ENCODE peak calls at places on chromosomes 16 and 17, in nine cellular contexts. Y, D, M, J, X, Z, E, K and U are unnamed samples.

GRCh38 chr16:35706901-35707300 is 2247.5 kb downstream of the TP53TG3F start:
- DNase-seq in M (no peak), K (no peak), J (no peak), D (no peak), Y (no peak), X (no peak), E (no peak), Z (no peak), U (no peak)

GRCh38 chr17:7327056-7327455 is 2.1 kb downstream of the NEURL4 start:
- DNase-seq in J (no peak), E (no peak), Y (no peak), D (no peak), X (no peak), Z (no peak), M (no peak), K (no peak), U (no peak)

GRCh38 chr16:69741519-69741918 is 13.2 kb downstream of the NOB1 start:
- DNase-seq in K (no peak), E (no peak), M (peak; percentile 29), D (no peak), X (no peak), Z (no peak), J (no peak), Y (peak; percentile 16), U (no peak)

GRCh38 chr16:17346774-17347569 is 123.8 kb downstream of the XYLT1 start:
- DNase-seq in X (no peak), J (no peak), Y (no peak), M (no peak), D (no peak), E (no peak), K (no peak), Z (no peak), U (no peak)

GRCh38 chr17:8359769-8360168 is 16.7 kb downstream of the KRABD2 start:
- DNase-seq in K (no peak), J (no peak), Z (no peak), X (no peak), Y (peak; percentile 71), E (no peak), M (peak; percentile 40), D (no peak), U (no peak)

GRCh38 chr16:660459-661183 is 7.3 kb upstream of the RHOT2 start:
- DNase-seq in E (peak; percentile 75), K (no peak), M (peak; percentile 79), X (peak; percentile 87), Y (peak; percentile 51), J (peak; percentile 97), D (peak; percentile 98), Z (peak; percentile 96), U (peak; percentile 93)

GRCh38 chr17:81412490-81413093 is 17.3 kb downstream of the BAHCC1 start:
- DNase-seq in Z (no peak), D (no peak), J (no peak), Y (peak; percentile 50), E (no peak), M (no peak), X (no peak), K (no peak), U (no peak)

GRCh38 chr17:63838586-63839184 is 3.8 kb downstream of the SMARCD2 start:
- DNase-seq in Y (peak; percentile 60), K (no peak), J (no peak), X (peak; percentile 97), Z (peak; percentile 99), M (peak; percentile 75), D (peak; percentile 94), E (no peak), U (peak; percentile 53)

GRCh38 chr17:57099165-57099564 is 14.1 kb downstream of the AKAP1 start:
- DNase-seq in M (no peak), E (no peak), K (no peak), Y (no peak), Z (no peak), D (no peak), J (no peak), X (no peak), U (no peak)

GRCh38 chr16:25691519-25692091 is at the start of gene HS3ST4:
- DNase-seq in K (no peak), Y (no peak), J (peak; percentile 85), E (peak; percentile 22), D (no peak), X (no peak), Z (no peak), M (no peak), U (peak; percentile 76)

GRCh38 chr16:48277158-48277557 is 29.8 kb upstream of the ABCC11 start:
- DNase-seq in Z (no peak), X (no peak), K (no peak), Y (peak; percentile 31), E (no peak), M (no peak), J (no peak), D (peak; percentile 52), U (no peak)

GRCh38 chr16:66622863-66623262 is 18.4 kb downstream of the CMTM3 start:
- DNase-seq in Y (no peak), J (peak; percentile 50), M (no peak), E (no peak), Z (peak; percentile 59), X (no peak), K (no peak), D (no peak), U (no peak)

GRCh38 chr17:70434536-70435490 is 265.5 kb downstream of the KCNJ2 start:
- DNase-seq in D (no peak), Y (no peak), X (no peak), J (no peak), Z (no peak), M (no peak), K (no peak), E (no peak), U (no peak)

GRCh38 chr16:24890746-24891145 is 45.0 kb downstream of the SLC5A11 start:
- DNase-seq in J (no peak), X (no peak), Z (no peak), D (no peak), Y (no peak), K (no peak), E (no peak), M (no peak), U (no peak)

GRCh38 chr17:50169881-50170459 is 4.2 kb downstream of the SGCA start:
- DNase-seq in D (peak; percentile 12), K (no peak), J (no peak), Z (no peak), X (no peak), Y (no peak), E (no peak), M (no peak), U (no peak)

GRCh38 chr17:68101992-68102758 is 66.6 kb downstream of the KPNA2 start:
- DNase-seq in K (no peak), J (peak; percentile 67), Z (peak; percentile 86), M (peak; percentile 34), X (no peak), E (no peak), D (peak; percentile 44), Y (peak; percentile 26), U (peak; percentile 27)

GRCh38 chr17:10737786-10738185 is 8.0 kb upstream of the TMEM220 start:
- DNase-seq in E (no peak), Z (peak; percentile 9), M (no peak), K (no peak), X (no peak), Y (no peak), D (no peak), J (no peak), U (no peak)

GRCh38 chr16:17364319-17365210 is 106.2 kb downstream of the XYLT1 start:
- DNase-seq in D (no peak), Y (peak; percentile 72), Z (no peak), X (no peak), K (no peak), J (no peak), M (no peak), E (no peak), U (no peak)

GRCh38 chr16:10969615-10970014 is 25.3 kb downstream of the CLEC16A start:
- DNase-seq in Y (no peak), M (no peak), K (no peak), E (no peak), D (no peak), J (no peak), Z (no peak), X (no peak), U (no peak)
- TF ChIP-seq CTCF in Y (no peak), M (no peak), K (no peak), E (no peak), D (no peak), J (no peak), Z (no peak), X (no peak), U (no peak)

GRCh38 chr17:11803635-11804034 is 193.6 kb downstream of the ZNF18 start:
- DNase-seq in M (no peak), D (no peak), X (no peak), Y (no peak), E (no peak), K (no peak), Z (no peak), J (peak; percentile 49), U (peak; percentile 7)

GRCh38 chr17:11803226-11803625 is 194.0 kb downstream of the ZNF18 start:
- DNase-seq in E (no peak), X (no peak), M (no peak), D (no peak), Y (no peak), J (peak; percentile 22), K (no peak), Z (no peak), U (no peak)

GRCh38 chr17:11795906-11796305 is 197.6 kb downstream of the DNAH9 start:
- DNase-seq in Z (no peak), J (no peak), M (no peak), X (no peak), Y (no peak), K (no peak), E (no peak), D (no peak), U (no peak)

GRCh38 chr17:11797803-11798202 is 199.5 kb downstream of the ZNF18 start:
- DNase-seq in Y (no peak), X (no peak), E (no peak), J (peak; percentile 71), D (no peak), Z (no peak), M (no peak), K (no peak), U (peak; percentile 10)
- TF ChIP-seq CTCF in Y (no peak), X (no peak), E (peak; percentile 35), J (peak; percentile 65), D (no peak), Z (no peak), M (peak; percentile 39), K (peak; percentile 54), U (peak; percentile 48)

GRCh38 chr17:51901242-51901641 is 257.3 kb downstream of the CA10 start:
- DNase-seq in K (no peak), D (no peak), M (no peak), X (no peak), Z (no peak), E (no peak), Y (no peak), J (peak; percentile 63), U (no peak)
- TF ChIP-seq CTCF in K (no peak), D (no peak), M (no peak), X (no peak), Z (no peak), E (no peak), Y (no peak), J (peak; percentile 49), U (no peak)

DNA sequence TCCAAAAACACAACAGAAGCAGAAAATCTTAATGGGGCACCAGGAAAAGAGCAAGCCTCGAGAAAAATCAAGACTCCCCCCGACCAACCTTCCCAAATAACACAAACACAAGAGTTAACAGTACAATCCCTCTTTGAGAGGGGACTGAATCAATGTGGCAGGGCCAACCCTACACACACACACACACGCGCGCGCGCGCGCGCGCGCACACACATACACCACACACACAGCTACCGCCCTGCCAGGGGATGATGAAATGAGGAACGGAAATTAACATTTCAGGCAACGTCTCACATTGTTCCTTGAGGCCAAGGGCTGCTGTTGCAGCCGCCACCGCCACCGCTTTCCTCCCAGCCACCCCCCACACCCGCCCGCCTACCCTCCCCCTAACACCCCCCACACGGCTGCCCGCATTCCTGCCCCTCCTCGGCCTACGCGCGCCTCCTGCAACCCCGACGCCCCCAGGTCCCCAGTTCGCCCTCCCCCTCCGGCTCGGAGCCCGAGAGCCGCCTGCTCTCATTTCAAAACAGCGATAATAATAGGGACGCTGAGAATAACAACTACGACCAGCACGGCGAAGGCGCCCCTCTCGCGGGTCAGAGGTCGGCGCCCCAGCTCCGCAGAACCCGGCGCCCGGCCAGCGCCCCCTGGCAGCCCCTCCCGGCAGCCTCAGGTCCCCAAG is 1.2 kb downstream of the ANKRD11 start:
- DNase-seq in E (peak; percentile 57), D (peak; percentile 77), J (peak; percentile 90), K (peak; percentile 81), M (peak; percentile 82), X (peak; percentile 92), Y (peak; percentile 90), Z (peak; percentile 96), U (peak; percentile 38)
- TF ChIP-seq CTCF in E (peak; percentile 40), D (no peak), J (peak; percentile 52), K (peak; percentile 57), M (no peak), X (peak; percentile 28), Y (peak; percentile 31), Z (no peak), U (no peak)